ENCODE peak calls at places on chromosomes 13 and 19, in seven cellular contexts. One of them, this sample, is unnamed.

GRCh38 chr13:106028916-106029315 is 506.5 kb downstream of the EFNB2 start:
- DNase-seq in ascending aorta: no peak
- DNase-seq in body of pancreas: no peak
- DNase-seq in pancreas: no peak
- DNase-seq in mesendoderm: no peak
- DNase-seq in aorta: no peak
- DNase-seq in CD4-positive, alpha-beta T cell: no peak
- DNase-seq in this sample: no peak

GRCh38 chr19:45814851-45815481 is at the start of gene RSPH6A:
- DNase-seq in body of pancreas: no peak
- DNase-seq in mesendoderm: peak
- DNase-seq in pancreas: no peak
- DNase-seq in ascending aorta: no peak
- DNase-seq in aorta: no peak
- DNase-seq in CD4-positive, alpha-beta T cell: no peak
- DNase-seq in this sample: no peak

GRCh38 chr13:22505489-22505888 is 675.3 kb upstream of the SGCG start:
- DNase-seq in ascending aorta: no peak
- DNase-seq in pancreas: no peak
- DNase-seq in aorta: no peak
- DNase-seq in CD4-positive, alpha-beta T cell: no peak
- DNase-seq in body of pancreas: no peak
- DNase-seq in mesendoderm: no peak
- DNase-seq in this sample: no peak

GRCh38 chr13:27551563-27551962 is 68.8 kb downstream of the LNX2 start:
- DNase-seq in pancreas: no peak
- DNase-seq in mesendoderm: peak
- DNase-seq in aorta: no peak
- DNase-seq in ascending aorta: no peak
- DNase-seq in CD4-positive, alpha-beta T cell: no peak
- DNase-seq in body of pancreas: no peak
- DNase-seq in this sample: no peak

GRCh38 chr13:92941167-92941566 is 285.4 kb upstream of the GPC6 start:
- DNase-seq in pancreas: no peak
- DNase-seq in mesendoderm: no peak
- DNase-seq in ascending aorta: no peak
- DNase-seq in CD4-positive, alpha-beta T cell: no peak
- DNase-seq in body of pancreas: no peak
- DNase-seq in aorta: no peak
- DNase-seq in this sample: no peak

GRCh38 chr19:21482863-21483276 is 22.5 kb upstream of the ZNF429 start:
- DNase-seq in body of pancreas: peak
- DNase-seq in ascending aorta: peak
- DNase-seq in mesendoderm: peak
- DNase-seq in CD4-positive, alpha-beta T cell: peak
- DNase-seq in aorta: peak
- DNase-seq in pancreas: peak
- DNase-seq in this sample: no peak

GRCh38 chr19:39514840-39515550 is at the start of gene SELENOV:
- DNase-seq in pancreas: no peak
- DNase-seq in aorta: no peak
- DNase-seq in CD4-positive, alpha-beta T cell: no peak
- DNase-seq in body of pancreas: no peak
- DNase-seq in mesendoderm: peak
- DNase-seq in ascending aorta: no peak
- DNase-seq in this sample: no peak

GRCh38 chr19:13044160-13044853 is 49.0 kb downstream of the NFIX start:
- DNase-seq in ascending aorta: no peak
- DNase-seq in aorta: no peak
- DNase-seq in pancreas: no peak
- DNase-seq in mesendoderm: no peak
- DNase-seq in CD4-positive, alpha-beta T cell: no peak
- DNase-seq in body of pancreas: no peak
- DNase-seq in this sample: no peak

GRCh38 chr19:17632577-17632976 is 55.6 kb downstream of the UNC13A start:
- DNase-seq in CD4-positive, alpha-beta T cell: no peak
- DNase-seq in mesendoderm: no peak
- DNase-seq in aorta: no peak
- DNase-seq in pancreas: no peak
- DNase-seq in ascending aorta: no peak
- DNase-seq in body of pancreas: no peak
- DNase-seq in this sample: no peak

GRCh38 chr13:94313321-94313720 is 166.2 kb downstream of the DCT start:
- DNase-seq in CD4-positive, alpha-beta T cell: no peak
- DNase-seq in aorta: no peak
- DNase-seq in pancreas: no peak
- DNase-seq in ascending aorta: no peak
- DNase-seq in mesendoderm: no peak
- DNase-seq in body of pancreas: no peak
- DNase-seq in this sample: no peak
- H3K27ac ChIP-seq in CD4-positive, alpha-beta T cell: no peak
- H3K27ac ChIP-seq in aorta: no peak
- H3K27ac ChIP-seq in pancreas: no peak
- H3K27ac ChIP-seq in ascending aorta: no peak
- H3K27ac ChIP-seq in mesendoderm: no peak
- H3K27ac ChIP-seq in body of pancreas: no peak
- H3K27ac ChIP-seq in this sample: peak

GRCh38 chr13:33053397-33054066 is 37.3 kb downstream of the KL start:
- DNase-seq in aorta: no peak
- DNase-seq in mesendoderm: no peak
- DNase-seq in CD4-positive, alpha-beta T cell: no peak
- DNase-seq in body of pancreas: no peak
- DNase-seq in pancreas: no peak
- DNase-seq in ascending aorta: no peak
- DNase-seq in this sample: no peak
- H3K27ac ChIP-seq in aorta: no peak
- H3K27ac ChIP-seq in mesendoderm: no peak
- H3K27ac ChIP-seq in CD4-positive, alpha-beta T cell: no peak
- H3K27ac ChIP-seq in body of pancreas: no peak
- H3K27ac ChIP-seq in pancreas: no peak
- H3K27ac ChIP-seq in ascending aorta: no peak
- H3K27ac ChIP-seq in this sample: no peak

GRCh38 chr19:41479757-41480191 is 36.8 kb downstream of the ERICH4 start:
- DNase-seq in pancreas: peak
- DNase-seq in body of pancreas: peak
- DNase-seq in CD4-positive, alpha-beta T cell: no peak
- DNase-seq in aorta: peak
- DNase-seq in ascending aorta: no peak
- DNase-seq in mesendoderm: no peak
- DNase-seq in this sample: no peak
- H3K27ac ChIP-seq in pancreas: no peak
- H3K27ac ChIP-seq in body of pancreas: no peak
- H3K27ac ChIP-seq in CD4-positive, alpha-beta T cell: no peak
- H3K27ac ChIP-seq in aorta: no peak
- H3K27ac ChIP-seq in ascending aorta: no peak
- H3K27ac ChIP-seq in mesendoderm: no peak
- H3K27ac ChIP-seq in this sample: peak

GRCh38 chr19:5680437-5681368 is at the start of the genes HSD11B1L and MICOS13:
- DNase-seq in mesendoderm: peak
- DNase-seq in pancreas: peak
- DNase-seq in body of pancreas: peak
- DNase-seq in ascending aorta: peak
- DNase-seq in CD4-positive, alpha-beta T cell: peak
- DNase-seq in aorta: peak
- DNase-seq in this sample: peak
- H3K27ac ChIP-seq in mesendoderm: no peak
- H3K27ac ChIP-seq in pancreas: peak
- H3K27ac ChIP-seq in body of pancreas: peak
- H3K27ac ChIP-seq in ascending aorta: peak
- H3K27ac ChIP-seq in CD4-positive, alpha-beta T cell: peak
- H3K27ac ChIP-seq in aorta: no peak
- H3K27ac ChIP-seq in this sample: peak

GRCh38 chr19:1128111-1128510 is 24.3 kb downstream of the GPX4 start:
- DNase-seq in body of pancreas: no peak
- DNase-seq in mesendoderm: no peak
- DNase-seq in ascending aorta: no peak
- DNase-seq in CD4-positive, alpha-beta T cell: no peak
- DNase-seq in pancreas: no peak
- DNase-seq in aorta: no peak
- DNase-seq in this sample: no peak
- H3K27ac ChIP-seq in body of pancreas: no peak
- H3K27ac ChIP-seq in mesendoderm: no peak
- H3K27ac ChIP-seq in ascending aorta: no peak
- H3K27ac ChIP-seq in CD4-positive, alpha-beta T cell: no peak
- H3K27ac ChIP-seq in pancreas: no peak
- H3K27ac ChIP-seq in aorta: no peak
- H3K27ac ChIP-seq in this sample: no peak

GRCh38 chr19:6529937-6530384 is 865 bp upstream of the TNFSF9 start:
- DNase-seq in body of pancreas: no peak
- DNase-seq in CD4-positive, alpha-beta T cell: no peak
- DNase-seq in pancreas: no peak
- DNase-seq in aorta: no peak
- DNase-seq in mesendoderm: no peak
- DNase-seq in ascending aorta: no peak
- DNase-seq in this sample: no peak
- H3K27ac ChIP-seq in body of pancreas: no peak
- H3K27ac ChIP-seq in CD4-positive, alpha-beta T cell: no peak
- H3K27ac ChIP-seq in pancreas: no peak
- H3K27ac ChIP-seq in aorta: no peak
- H3K27ac ChIP-seq in mesendoderm: no peak
- H3K27ac ChIP-seq in ascending aorta: no peak
- H3K27ac ChIP-seq in this sample: peak

GRCh38 chr19:11361037-11361770 is 6.0 kb downstream of the PLPPR2 start:
- DNase-seq in ascending aorta: no peak
- DNase-seq in mesendoderm: peak
- DNase-seq in body of pancreas: peak
- DNase-seq in pancreas: peak
- DNase-seq in aorta: no peak
- DNase-seq in CD4-positive, alpha-beta T cell: no peak
- DNase-seq in this sample: no peak

GRCh38 chr19:11359421-11359820 is 4.2 kb downstream of the PLPPR2 start:
- DNase-seq in pancreas: no peak
- DNase-seq in body of pancreas: no peak
- DNase-seq in CD4-positive, alpha-beta T cell: no peak
- DNase-seq in aorta: no peak
- DNase-seq in ascending aorta: no peak
- DNase-seq in mesendoderm: no peak
- DNase-seq in this sample: no peak

GRCh38 chr19:11356676-11357550 is 1.7 kb downstream of the PLPPR2 start:
- DNase-seq in pancreas: no peak
- DNase-seq in ascending aorta: no peak
- DNase-seq in aorta: no peak
- DNase-seq in CD4-positive, alpha-beta T cell: no peak
- DNase-seq in body of pancreas: no peak
- DNase-seq in mesendoderm: no peak
- DNase-seq in this sample: no peak

GRCh38 chr19:11355160-11356073 is at the start of gene PLPPR2:
- DNase-seq in body of pancreas: peak
- DNase-seq in ascending aorta: peak
- DNase-seq in aorta: peak
- DNase-seq in pancreas: peak
- DNase-seq in CD4-positive, alpha-beta T cell: peak
- DNase-seq in mesendoderm: peak
- DNase-seq in this sample: peak

DNA sequence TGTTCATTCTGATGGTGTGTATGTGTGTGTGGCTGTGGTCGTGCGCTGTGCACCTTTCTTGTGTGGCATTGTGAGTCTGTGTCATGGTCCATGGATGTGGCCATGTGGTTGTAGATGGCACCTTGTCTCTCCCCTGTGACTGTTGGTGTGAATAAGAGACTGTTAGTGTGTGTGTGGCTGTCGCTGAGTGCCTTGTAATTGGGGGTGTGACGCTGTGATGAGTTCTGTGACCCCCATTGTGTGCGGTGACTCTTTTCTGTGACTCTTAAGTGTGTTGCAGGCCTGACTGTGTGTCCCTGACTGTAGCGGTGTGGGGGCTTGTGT is 804 bp downstream of the PLPPR2 start:
- DNase-seq in ascending aorta: no peak
- DNase-seq in body of pancreas: no peak
- DNase-seq in CD4-positive, alpha-beta T cell: no peak
- DNase-seq in pancreas: no peak
- DNase-seq in mesendoderm: no peak
- DNase-seq in aorta: no peak
- DNase-seq in this sample: no peak
- H3K27ac ChIP-seq in ascending aorta: peak
- H3K27ac ChIP-seq in body of pancreas: no peak
- H3K27ac ChIP-seq in CD4-positive, alpha-beta T cell: no peak
- H3K27ac ChIP-seq in pancreas: no peak
- H3K27ac ChIP-seq in mesendoderm: no peak
- H3K27ac ChIP-seq in aorta: no peak
- H3K27ac ChIP-seq in this sample: peak

GRCh38 chr19:2550431-2551171 is 74.7 kb downstream of the GADD45B start:
- DNase-seq in aorta: peak
- DNase-seq in pancreas: no peak
- DNase-seq in body of pancreas: no peak
- DNase-seq in CD4-positive, alpha-beta T cell: no peak
- DNase-seq in mesendoderm: peak
- DNase-seq in ascending aorta: no peak
- DNase-seq in this sample: no peak
- H3K27ac ChIP-seq in aorta: no peak
- H3K27ac ChIP-seq in pancreas: no peak
- H3K27ac ChIP-seq in body of pancreas: no peak
- H3K27ac ChIP-seq in CD4-positive, alpha-beta T cell: no peak
- H3K27ac ChIP-seq in mesendoderm: no peak
- H3K27ac ChIP-seq in ascending aorta: peak
- H3K27ac ChIP-seq in this sample: peak

GRCh38 chr19:8831373-8831772 is 731 bp downstream of the ZNF558 start:
- DNase-seq in mesendoderm: no peak
- DNase-seq in CD4-positive, alpha-beta T cell: no peak
- DNase-seq in ascending aorta: no peak
- DNase-seq in body of pancreas: no peak
- DNase-seq in aorta: no peak
- DNase-seq in pancreas: no peak
- DNase-seq in this sample: no peak
- H3K27ac ChIP-seq in mesendoderm: no peak
- H3K27ac ChIP-seq in CD4-positive, alpha-beta T cell: peak
- H3K27ac ChIP-seq in ascending aorta: peak
- H3K27ac ChIP-seq in body of pancreas: peak
- H3K27ac ChIP-seq in aorta: no peak
- H3K27ac ChIP-seq in pancreas: no peak
- H3K27ac ChIP-seq in this sample: peak

This sample was measured in tibial nerve.